ENCODE peak calls at places on chromosome 3, in nine cellular contexts. J is neural crest cell; U is stomach; T is right atrium auricular region; W is activated B cell treated with CpG ODN at 0.5 μM for 24 hours; M is A549; F is CD4-positive, alpha-beta T cell; R is fibroblast of pulmonary artery; E is adrenal gland. N is an unnamed sample.

GRCh38 chr3:18499256-18499655 is 74.1 kb upstream of the SATB1 start:
- DNase-seq in J (no peak), W (no peak), U (no peak), R (no peak), T (no peak), E (no peak), F (peak; percentile 3), M (no peak), N (no peak)

GRCh38 chr3:39721076-39721475 is 88.3 kb upstream of the MYRIP start:
- DNase-seq in T (no peak), R (peak; percentile 6), U (no peak), F (no peak), M (no peak), E (no peak), J (no peak), W (no peak), N (no peak)

GRCh38 chr3:124530916-124531315 is 199.3 kb upstream of the UMPS start:
- DNase-seq in W (no peak), J (no peak), U (no peak), F (no peak), M (no peak), R (no peak), T (no peak), E (no peak), N (no peak)

GRCh38 chr3:128402319-128402718 is 64.4 kb downstream of the DNAJB8 start:
- DNase-seq in W (no peak), U (peak; percentile 39), T (no peak), E (no peak), R (no peak), F (no peak), M (no peak), J (no peak), N (no peak)

GRCh38 chr3:114011059-114011797 is 45.1 kb downstream of the CCDC191 start:
- DNase-seq in W (no peak), E (no peak), M (no peak), F (no peak), T (no peak), R (no peak), J (no peak), U (no peak), N (no peak)

GRCh38 chr3:103295974-103296570 is 861.3 kb downstream of the ZPLD1 start:
- DNase-seq in J (no peak), M (peak; percentile 18), R (peak; percentile 22), E (no peak), U (no peak), F (no peak), T (no peak), W (no peak), N (no peak)

GRCh38 chr3:177431525-177432255 is 234.4 kb upstream of the TBL1XR1 start:
- DNase-seq in W (no peak), J (no peak), M (no peak), E (no peak), U (no peak), T (no peak), F (no peak), R (peak; percentile 57), N (no peak)

GRCh38 chr3:173044998-173045397 is 96.0 kb downstream of the SPATA16 start:
- DNase-seq in R (peak; percentile 11), W (no peak), J (no peak), T (no peak), F (no peak), E (no peak), M (no peak), U (no peak), N (no peak)

GRCh38 chr3:187020376-187020775 is 90.0 kb downstream of the ST6GAL1 start:
- DNase-seq in W (no peak), T (peak; percentile 7), J (no peak), F (no peak), M (no peak), U (no peak), R (no peak), E (no peak), N (no peak)

GRCh38 chr3:32160706-32161105 is 54.3 kb downstream of the GPD1L start:
- DNase-seq in W (no peak), E (no peak), F (no peak), M (no peak), R (no peak), T (no peak), U (no peak), J (no peak), N (no peak)

GRCh38 chr3:50395070-50395860 is 35.9 kb upstream of the TMEM115 start:
- DNase-seq in R (no peak), T (no peak), M (no peak), W (no peak), F (no peak), J (no peak), E (no peak), U (peak; percentile 42), N (no peak)

GRCh38 chr3:185421577-185422232 is 58.8 kb downstream of the MAP3K13 start:
- DNase-seq in M (no peak), R (no peak), J (no peak), T (no peak), W (no peak), E (no peak), U (no peak), F (no peak), N (no peak)

GRCh38 chr3:96983731-96984130 is 169.3 kb downstream of the EPHA6 start:
- DNase-seq in W (no peak), M (no peak), T (no peak), J (no peak), U (no peak), E (no peak), R (no peak), F (no peak), N (no peak)

GRCh38 chr3:7280318-7280717 is 419.4 kb downstream of the GRM7 start:
- DNase-seq in M (no peak), F (no peak), T (no peak), R (no peak), J (no peak), U (no peak), W (no peak), E (no peak), N (no peak)

GRCh38 chr3:157329541-157329940 is 107.1 kb upstream of the PTX3 start:
- DNase-seq in J (no peak), R (no peak), T (no peak), F (no peak), U (no peak), E (no peak), W (no peak), M (no peak), N (no peak)

GRCh38 chr3:18098960-18099587 is 326.1 kb downstream of the SATB1 start:
- DNase-seq in F (no peak), E (no peak), J (no peak), U (no peak), W (no peak), T (no peak), R (peak; percentile 56), M (peak; percentile 78), N (no peak)

GRCh38 chr3:179071161-179071568 is 444 bp downstream of the ZMAT3 start:
- DNase-seq in E (peak; percentile 34), F (peak; percentile 29), W (no peak), R (peak; percentile 43), T (no peak), U (no peak), M (peak; percentile 23), J (no peak), N (peak; percentile 21)

DNA sequence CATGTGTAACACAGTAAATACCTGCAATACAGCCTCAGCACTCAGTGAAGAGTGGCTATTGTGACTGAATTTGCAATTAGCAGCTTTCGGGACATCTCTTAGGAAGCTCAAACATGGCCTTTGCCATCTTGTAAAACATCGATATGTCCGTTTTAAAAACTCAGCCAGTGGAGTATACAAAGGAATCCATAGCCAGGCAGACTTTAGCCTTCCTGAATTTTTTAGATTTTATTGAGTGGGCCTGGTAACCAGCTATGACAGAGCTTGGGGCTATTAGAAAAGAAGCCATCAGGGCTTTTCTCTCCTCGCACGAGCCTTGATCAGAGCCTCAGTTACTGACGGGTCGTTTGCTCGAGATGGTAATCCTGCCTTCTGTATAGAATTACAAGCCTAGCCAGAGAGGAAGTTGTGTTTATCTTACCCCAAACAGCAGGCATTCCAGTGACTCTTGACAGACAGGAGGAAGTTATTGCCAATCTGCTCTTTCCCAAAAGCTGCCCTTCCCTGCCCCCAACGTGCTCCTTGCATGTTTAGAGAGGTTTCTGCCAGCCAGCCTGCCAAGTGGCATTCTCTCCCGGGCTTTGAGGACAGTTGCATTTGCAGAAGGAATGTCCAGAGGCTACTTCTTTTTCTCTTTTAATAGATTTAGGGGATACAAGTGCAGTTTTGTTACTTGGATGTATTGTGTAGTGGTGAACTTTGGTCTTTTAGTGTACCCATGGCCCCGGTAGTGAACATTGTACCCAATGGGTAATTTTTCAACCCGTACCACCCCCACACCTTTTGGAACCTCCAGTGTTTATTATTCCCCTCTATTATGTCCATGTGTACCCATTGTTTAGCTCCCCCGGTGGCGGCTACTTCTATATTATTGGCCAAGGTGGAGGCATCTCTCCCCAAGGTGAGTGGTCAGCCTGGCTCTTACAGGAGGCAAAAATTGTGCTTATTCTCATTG is 40.6 kb downstream of the ITPR1 start:
- DNase-seq in F (no peak), U (no peak), J (no peak), E (no peak), T (no peak), R (no peak), W (no peak), M (no peak), N (no peak)
- TF ChIP-seq CTCF in F (no peak), U (no peak), J (no peak), E (no peak), T (no peak), R (peak; percentile 9), W (no peak), M (no peak), N (no peak)

GRCh38 chr3:43583481-43583880 is 38.3 kb downstream of the ANO10 start:
- DNase-seq in W (no peak), F (no peak), R (no peak), J (no peak), U (no peak), E (no peak), M (peak; percentile 4), T (no peak), N (no peak)
- TF ChIP-seq CTCF in W (no peak), F (no peak), R (no peak), J (peak; percentile 28), U (no peak), E (no peak), M (no peak), T (no peak), N (peak; percentile 7)

DNA sequence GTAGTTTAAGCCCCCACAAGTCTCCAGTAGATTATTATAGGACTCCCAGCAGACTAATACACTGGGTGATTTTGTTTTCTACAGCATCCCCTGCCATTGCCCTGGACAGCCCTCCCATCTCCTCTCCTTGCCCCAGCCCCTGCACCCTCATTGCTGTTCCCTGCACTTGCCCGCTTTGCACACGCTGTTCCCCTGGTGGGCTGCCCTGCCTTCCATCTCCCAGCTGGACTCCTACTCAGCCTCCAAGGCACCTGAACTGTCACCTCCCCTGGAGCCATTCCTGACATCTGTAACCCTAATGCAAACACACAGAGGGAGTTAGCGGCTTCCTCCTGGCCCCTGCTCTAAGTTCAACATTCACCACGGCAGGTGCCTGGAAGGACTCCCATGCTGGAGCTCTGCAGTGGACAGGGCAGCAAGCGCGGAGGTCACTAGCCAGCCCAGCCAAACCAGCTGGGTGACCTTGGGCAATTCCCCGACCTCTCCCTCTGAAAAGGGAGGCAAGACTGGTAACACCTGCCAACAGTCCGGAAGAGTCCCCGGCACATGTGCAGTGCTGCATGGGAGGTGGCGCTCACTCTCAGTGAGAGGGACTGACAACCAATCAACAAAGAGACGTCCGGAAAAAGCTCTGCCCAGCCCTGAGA is 38.8 kb upstream of the IQSEC1 start:
- DNase-seq in J (no peak), W (no peak), U (peak; percentile 86), T (no peak), E (no peak), R (no peak), M (no peak), F (no peak), N (no peak)
- TF ChIP-seq CTCF in J (no peak), W (no peak), U (no peak), T (no peak), E (no peak), R (no peak), M (no peak), F (no peak), N (no peak)

GRCh38 chr3:44476181-44476599 is 1.3 kb downstream of the ZNF445 start:
- DNase-seq in W (no peak), R (peak; percentile 56), E (no peak), U (no peak), M (no peak), J (no peak), F (no peak), T (no peak), N (no peak)
- TF ChIP-seq CTCF in W (no peak), R (peak; percentile 27), E (no peak), U (no peak), M (no peak), J (no peak), F (no peak), T (no peak), N (no peak)